ENCODE peak calls at places on chromosomes 7 and 10, in six cellular contexts. K is IMR-90, H is H1, U is H9, C is mesenchymal stem cell, V is trophoblast cell. R is an unnamed sample.

GRCh38 chr7:125316451-125316850 is 386.8 kb upstream of the POT1 start:
- DNase-seq in C (peak), V (no peak), U (peak), H (peak), K (no peak), R (peak)

GRCh38 chr10:15624405-15625191 is 95.1 kb downstream of the ITGA8 start:
- DNase-seq in C (peak), K (no peak), V (no peak), H (no peak), U (no peak), R (no peak)

GRCh38 chr7:2566890-2567662 is 8.3 kb downstream of the IQCE start:
- DNase-seq in U (no peak), C (no peak), K (no peak), V (peak), H (no peak), R (no peak)

GRCh38 chr7:94087664-94088352 is 83.7 kb upstream of the BET1 start:
- DNase-seq in H (peak), U (peak), C (peak), K (peak), V (peak), R (peak)

GRCh38 chr7:133051719-133052118 is 30.2 kb downstream of the CHCHD3 start:
- DNase-seq in H (no peak), V (no peak), C (no peak), K (no peak), U (no peak), R (no peak)

GRCh38 chr7:5435291-5436002 is 11.8 kb upstream of the TNRC18 start:
- DNase-seq in H (no peak), U (no peak), C (no peak), K (no peak), V (no peak), R (no peak)

GRCh38 chr10:24202181-24202570 is 6.8 kb upstream of the KIAA1217 start:
- DNase-seq in C (no peak), V (no peak), H (no peak), U (peak), K (no peak), R (no peak)

GRCh38 chr7:55308186-55308929 is 56.8 kb upstream of the LANCL2 start:
- DNase-seq in U (no peak), K (peak), V (peak), H (no peak), C (peak), R (no peak)

GRCh38 chr10:19014034-19014433 is 34.6 kb upstream of the MALRD1 start:
- DNase-seq in K (peak), V (peak), U (no peak), H (no peak), C (no peak), R (no peak)

GRCh38 chr10:25547391-25547790 is 372.6 kb downstream of the GPR158 start:
- DNase-seq in H (no peak), U (no peak), V (no peak), K (no peak), C (no peak), R (peak)

GRCh38 chr7:131341690-131342089 is 14.0 kb downstream of the MKLN1 start:
- DNase-seq in C (no peak), H (peak), K (no peak), U (peak), V (no peak), R (no peak)

GRCh38 chr7:137975223-137975622 is 26.7 kb downstream of the CREB3L2 start:
- DNase-seq in V (no peak), U (no peak), C (peak), K (peak), H (no peak), R (no peak)

GRCh38 chr10:30786131-30786530 is 156.6 kb upstream of the LYZL2 start:
- DNase-seq in K (peak), H (no peak), V (no peak), C (peak), U (no peak), R (no peak)

GRCh38 chr10:107813396-107813795 is 648.9 kb upstream of the SORCS1 start:
- DNase-seq in C (no peak), K (no peak), H (no peak), U (no peak), V (no peak), R (no peak)

GRCh38 chr7:155759740-155760430 is 52.4 kb downstream of the SHH start:
- DNase-seq in C (no peak), K (no peak), H (no peak), U (no peak), V (no peak), R (no peak)

GRCh38 chr7:159197066-159197975 is 52.7 kb upstream of the VIPR2 start:
- DNase-seq in C (no peak), H (no peak), K (no peak), V (no peak), U (peak), R (peak)

GRCh38 chr10:110641256-110641655 is 2.9 kb upstream of the RBM20 start:
- DNase-seq in H (no peak), U (peak), K (peak), C (peak), V (no peak), R (no peak)

GRCh38 chr10:54057357-54057756 is 743.7 kb downstream of the PCDH15 start:
- DNase-seq in C (no peak), V (no peak), H (no peak), U (no peak), K (no peak), R (no peak)

GRCh38 chr7:70434376-70434775 is 697.6 kb upstream of the GALNT17 start:
- DNase-seq in V (no peak), K (no peak), U (no peak), C (no peak), H (no peak), R (no peak)

GRCh38 chr7:97012293-97013005 is 7.1 kb downstream of the DLX6 start:
- DNase-seq in C (no peak), U (peak), K (no peak), H (peak), V (no peak), R (no peak)

GRCh38 chr7:75870557-75870956 is 8.3 kb upstream of the RHBDD2 start:
- DNase-seq in H (no peak), C (no peak), U (no peak), K (no peak), V (no peak), R (no peak)

GRCh38 chr7:129225931-129226572 is 1.2 kb downstream of the AHCYL2 start:
- DNase-seq in V (no peak), K (peak), U (no peak), C (no peak), H (no peak), R (no peak)

GRCh38 chr7:1688542-1688941 is 18.5 kb downstream of the ELFN1 start:
- DNase-seq in U (no peak), H (no peak), K (no peak), V (no peak), C (no peak), R (no peak)

GRCh38 chr7:104960741-104961479 is 53.1 kb upstream of the KMT2E start:
- DNase-seq in K (no peak), U (no peak), C (no peak), H (no peak), V (no peak), R (no peak)

GRCh38 chr10:11869743-11870460 is 46.7 kb downstream of the PROSER2 start:
- DNase-seq in V (no peak), C (peak), K (no peak), U (peak), H (peak), R (no peak)

DNA sequence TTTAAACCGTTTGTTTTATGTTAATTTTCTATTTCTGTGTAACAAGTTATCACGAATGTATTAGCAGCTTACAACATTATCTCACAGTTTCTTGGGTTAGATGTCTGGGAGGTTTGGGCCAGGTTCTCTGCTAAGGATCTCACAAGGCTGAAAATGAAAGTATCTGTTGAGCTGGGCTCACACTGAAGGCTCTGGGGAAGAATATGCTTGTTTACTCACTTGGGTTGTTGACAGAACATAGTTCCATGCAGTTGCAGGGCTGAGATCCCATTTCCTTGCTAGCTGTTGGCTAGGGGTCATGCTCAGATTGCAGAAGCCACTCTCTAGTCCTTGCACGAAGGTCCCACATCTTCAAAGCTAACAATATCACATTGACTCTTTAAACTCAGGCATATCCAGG is 266.6 kb upstream of the GNAI1 start:
- DNase-seq in K (peak), V (no peak), H (no peak), C (peak), U (no peak), R (no peak)
- H3K14ac ChIP-seq in K (peak), V (no peak), H (no peak), C (no peak), U (no peak), R (no peak)

GRCh38 chr7:30022991-30023390 is 3.5 kb downstream of the FKBP14 start:
- DNase-seq in H (no peak), C (no peak), V (no peak), K (no peak), U (no peak), R (no peak)

GRCh38 chr7:30023524-30023923 is 3.0 kb downstream of the FKBP14 start:
- DNase-seq in H (no peak), K (no peak), C (no peak), V (no peak), U (no peak), R (no peak)

GRCh38 chr7:30019960-30020359 is 6.5 kb downstream of the FKBP14 start:
- DNase-seq in H (no peak), U (no peak), C (no peak), V (no peak), K (peak), R (no peak)

GRCh38 chr7:30020535-30020934 is 6.0 kb downstream of the FKBP14 start:
- DNase-seq in K (no peak), V (no peak), U (no peak), C (no peak), H (no peak), R (no peak)

GRCh38 chr7:30019387-30019786 is 7.1 kb downstream of the FKBP14 start:
- DNase-seq in H (no peak), U (no peak), K (no peak), V (no peak), C (no peak), R (no peak)
- H3K4me2 ChIP-seq in H (no peak), U (no peak), K (no peak), V (no peak), C (no peak), R (no peak)

DNA sequence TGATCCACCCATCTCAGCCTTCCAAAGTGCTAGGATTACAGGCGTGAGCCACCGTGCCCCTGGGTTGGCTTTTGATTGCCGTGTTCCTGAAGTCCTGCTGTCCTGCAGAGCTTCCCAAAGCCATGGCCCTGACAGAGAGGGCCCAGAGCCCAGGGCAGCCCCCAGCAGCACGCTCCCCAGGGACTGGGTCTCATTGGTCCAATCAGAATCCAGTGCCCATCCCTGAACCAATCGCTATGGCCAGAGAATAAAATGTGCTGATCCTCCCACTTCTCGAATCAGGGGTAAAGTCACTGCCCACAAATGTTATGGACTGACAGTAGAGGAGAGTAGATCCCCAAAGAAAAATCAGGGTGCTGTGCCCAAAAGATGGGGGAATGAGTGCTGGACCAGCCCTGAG is 5.0 kb upstream of the C10orf105 start:
- DNase-seq in U (no peak), V (no peak), C (no peak), K (no peak), H (no peak), R (no peak)
- H3K14ac ChIP-seq in U (no peak), V (no peak), C (no peak), K (no peak), H (no peak), R (no peak)

DNA sequence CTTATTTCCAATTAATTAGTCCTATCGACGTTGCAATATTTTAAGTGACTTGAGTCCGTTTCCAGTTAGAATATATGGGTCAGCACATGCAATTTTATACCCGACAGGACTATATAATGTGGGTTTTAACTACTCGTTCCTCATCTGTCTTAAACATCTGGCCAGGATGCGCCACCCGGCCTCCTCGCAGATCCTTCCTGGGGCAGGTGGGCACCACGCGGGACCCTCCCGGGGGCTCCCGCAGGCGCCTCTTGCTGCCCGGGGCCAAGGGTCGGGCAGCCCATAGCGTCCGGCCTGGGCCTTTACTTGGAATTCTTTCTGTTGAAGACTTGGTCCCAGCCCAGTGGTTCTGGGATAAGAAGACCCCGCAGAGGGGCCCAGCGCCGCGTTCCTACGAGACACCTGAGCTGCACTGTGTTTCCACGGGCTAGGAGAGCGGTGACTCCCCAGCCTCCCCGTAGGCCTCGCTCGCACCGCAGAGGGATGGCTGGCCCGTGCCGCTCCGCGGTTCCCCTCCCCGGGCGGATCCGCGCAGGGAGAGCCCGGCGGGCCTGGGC is 10.1 kb upstream of the MNX1 start:
- DNase-seq in H (no peak), V (no peak), K (no peak), U (peak), C (no peak), R (no peak)
- H3K4me2 ChIP-seq in H (peak), V (peak), K (no peak), U (no peak), C (no peak), R (peak)

GRCh38 chr7:11005202-11005601 is 31.5 kb downstream of the PHF14 start:
- DNase-seq in K (no peak), C (no peak), U (no peak), H (no peak), V (no peak), R (no peak)
- H3K14ac ChIP-seq in K (no peak), C (no peak), U (no peak), H (no peak), V (no peak), R (no peak)